ENCODE peak calls at places on chromosomes 12 and 14, in ten cellular contexts. One of them, this sample, is unnamed.

GRCh38 chr12:5716221-5716620 is 228.8 kb downstream of the ANO2 start:
- DNase-seq in mesothelial cell of epicardium: no peak
- DNase-seq in SJSA1: peak
- DNase-seq in GM03348: peak
- DNase-seq in NCI-H774: no peak
- DNase-seq in HTR-8/SVneo: no peak
- DNase-seq in iPS DF 6.9: no peak
- DNase-seq in T-cell: no peak
- DNase-seq in body of pancreas: no peak
- DNase-seq in activated T-helper 2 cell treated with anti-CD3 and anti-CD28 coated beads, Interferon-gamma antibody, Interleukin-2, Interleukin-4, amounts not matched to agents 10 μg/mL and 5 μg/mL and 100 μg/mL, durations not matched to agents 14 hours and 24 hours and 36 hours: no peak
- DNase-seq in this sample: no peak

GRCh38 chr12:75599061-75599460 is 87.7 kb upstream of the KRR1 start:
- DNase-seq in mesothelial cell of epicardium: no peak
- DNase-seq in HTR-8/SVneo: no peak
- DNase-seq in SJSA1: no peak
- DNase-seq in iPS DF 6.9: no peak
- DNase-seq in body of pancreas: no peak
- DNase-seq in activated T-helper 2 cell treated with anti-CD3 and anti-CD28 coated beads, Interferon-gamma antibody, Interleukin-2, Interleukin-4, amounts not matched to agents 10 μg/mL and 5 μg/mL and 100 μg/mL, durations not matched to agents 14 hours and 24 hours and 36 hours: no peak
- DNase-seq in NCI-H774: no peak
- DNase-seq in GM03348: no peak
- DNase-seq in T-cell: no peak
- DNase-seq in this sample: no peak

GRCh38 chr14:75825147-75825592 is 156.6 kb downstream of the TGFB3 start:
- DNase-seq in activated T-helper 2 cell treated with anti-CD3 and anti-CD28 coated beads, Interferon-gamma antibody, Interleukin-2, Interleukin-4, amounts not matched to agents 10 μg/mL and 5 μg/mL and 100 μg/mL, durations not matched to agents 14 hours and 24 hours and 36 hours: no peak
- DNase-seq in body of pancreas: no peak
- DNase-seq in T-cell: no peak
- DNase-seq in HTR-8/SVneo: no peak
- DNase-seq in GM03348: no peak
- DNase-seq in mesothelial cell of epicardium: no peak
- DNase-seq in NCI-H774: no peak
- DNase-seq in SJSA1: no peak
- DNase-seq in iPS DF 6.9: no peak
- DNase-seq in this sample: no peak

GRCh38 chr12:4037747-4038312 is 164.6 kb upstream of the PARP11 start:
- DNase-seq in activated T-helper 2 cell treated with anti-CD3 and anti-CD28 coated beads, Interferon-gamma antibody, Interleukin-2, Interleukin-4, amounts not matched to agents 10 μg/mL and 5 μg/mL and 100 μg/mL, durations not matched to agents 14 hours and 24 hours and 36 hours: no peak
- DNase-seq in HTR-8/SVneo: peak
- DNase-seq in body of pancreas: peak
- DNase-seq in SJSA1: no peak
- DNase-seq in GM03348: peak
- DNase-seq in NCI-H774: no peak
- DNase-seq in T-cell: no peak
- DNase-seq in mesothelial cell of epicardium: no peak
- DNase-seq in iPS DF 6.9: no peak
- DNase-seq in this sample: no peak

GRCh38 chr12:69161835-69162234 is 77.5 kb upstream of the CPSF6 start:
- DNase-seq in NCI-H774: peak
- DNase-seq in mesothelial cell of epicardium: no peak
- DNase-seq in T-cell: no peak
- DNase-seq in SJSA1: no peak
- DNase-seq in activated T-helper 2 cell treated with anti-CD3 and anti-CD28 coated beads, Interferon-gamma antibody, Interleukin-2, Interleukin-4, amounts not matched to agents 10 μg/mL and 5 μg/mL and 100 μg/mL, durations not matched to agents 14 hours and 24 hours and 36 hours: peak
- DNase-seq in GM03348: no peak
- DNase-seq in HTR-8/SVneo: no peak
- DNase-seq in body of pancreas: no peak
- DNase-seq in iPS DF 6.9: no peak
- DNase-seq in this sample: no peak

GRCh38 chr12:130849561-130850417 is 10.7 kb upstream of the STX2 start:
- DNase-seq in HTR-8/SVneo: no peak
- DNase-seq in activated T-helper 2 cell treated with anti-CD3 and anti-CD28 coated beads, Interferon-gamma antibody, Interleukin-2, Interleukin-4, amounts not matched to agents 10 μg/mL and 5 μg/mL and 100 μg/mL, durations not matched to agents 14 hours and 24 hours and 36 hours: no peak
- DNase-seq in iPS DF 6.9: no peak
- DNase-seq in mesothelial cell of epicardium: no peak
- DNase-seq in SJSA1: no peak
- DNase-seq in NCI-H774: no peak
- DNase-seq in GM03348: no peak
- DNase-seq in T-cell: no peak
- DNase-seq in body of pancreas: peak
- DNase-seq in this sample: no peak

GRCh38 chr12:81627336-81628189 is 131.6 kb downstream of the PPFIA2 start:
- DNase-seq in mesothelial cell of epicardium: no peak
- DNase-seq in iPS DF 6.9: no peak
- DNase-seq in T-cell: no peak
- DNase-seq in body of pancreas: no peak
- DNase-seq in HTR-8/SVneo: peak
- DNase-seq in SJSA1: no peak
- DNase-seq in GM03348: peak
- DNase-seq in activated T-helper 2 cell treated with anti-CD3 and anti-CD28 coated beads, Interferon-gamma antibody, Interleukin-2, Interleukin-4, amounts not matched to agents 10 μg/mL and 5 μg/mL and 100 μg/mL, durations not matched to agents 14 hours and 24 hours and 36 hours: no peak
- DNase-seq in NCI-H774: peak
- DNase-seq in this sample: peak

GRCh38 chr12:55724226-55724939 is 4.2 kb downstream of the RDH5 start:
- DNase-seq in mesothelial cell of epicardium: no peak
- DNase-seq in SJSA1: peak
- DNase-seq in T-cell: peak
- DNase-seq in iPS DF 6.9: no peak
- DNase-seq in body of pancreas: peak
- DNase-seq in HTR-8/SVneo: no peak
- DNase-seq in activated T-helper 2 cell treated with anti-CD3 and anti-CD28 coated beads, Interferon-gamma antibody, Interleukin-2, Interleukin-4, amounts not matched to agents 10 μg/mL and 5 μg/mL and 100 μg/mL, durations not matched to agents 14 hours and 24 hours and 36 hours: peak
- DNase-seq in NCI-H774: peak
- DNase-seq in GM03348: peak
- DNase-seq in this sample: no peak

GRCh38 chr14:100540141-100540925 is 46.9 kb downstream of the BEGAIN start:
- DNase-seq in SJSA1: no peak
- DNase-seq in iPS DF 6.9: no peak
- DNase-seq in HTR-8/SVneo: no peak
- DNase-seq in body of pancreas: peak
- DNase-seq in GM03348: no peak
- DNase-seq in T-cell: no peak
- DNase-seq in mesothelial cell of epicardium: no peak
- DNase-seq in NCI-H774: no peak
- DNase-seq in activated T-helper 2 cell treated with anti-CD3 and anti-CD28 coated beads, Interferon-gamma antibody, Interleukin-2, Interleukin-4, amounts not matched to agents 10 μg/mL and 5 μg/mL and 100 μg/mL, durations not matched to agents 14 hours and 24 hours and 36 hours: no peak
- DNase-seq in this sample: no peak

GRCh38 chr12:27162229-27162537 is 79.8 kb upstream of the C12orf71 start:
- DNase-seq in iPS DF 6.9: no peak
- DNase-seq in NCI-H774: no peak
- DNase-seq in activated T-helper 2 cell treated with anti-CD3 and anti-CD28 coated beads, Interferon-gamma antibody, Interleukin-2, Interleukin-4, amounts not matched to agents 10 μg/mL and 5 μg/mL and 100 μg/mL, durations not matched to agents 14 hours and 24 hours and 36 hours: no peak
- DNase-seq in GM03348: no peak
- DNase-seq in T-cell: no peak
- DNase-seq in SJSA1: no peak
- DNase-seq in body of pancreas: no peak
- DNase-seq in HTR-8/SVneo: no peak
- DNase-seq in mesothelial cell of epicardium: no peak
- DNase-seq in this sample: no peak

GRCh38 chr14:59630281-59630963 is 53.8 kb upstream of the CCDC175 start:
- DNase-seq in body of pancreas: peak
- DNase-seq in HTR-8/SVneo: no peak
- DNase-seq in NCI-H774: peak
- DNase-seq in activated T-helper 2 cell treated with anti-CD3 and anti-CD28 coated beads, Interferon-gamma antibody, Interleukin-2, Interleukin-4, amounts not matched to agents 10 μg/mL and 5 μg/mL and 100 μg/mL, durations not matched to agents 14 hours and 24 hours and 36 hours: no peak
- DNase-seq in T-cell: no peak
- DNase-seq in GM03348: peak
- DNase-seq in mesothelial cell of epicardium: no peak
- DNase-seq in SJSA1: no peak
- DNase-seq in iPS DF 6.9: no peak
- DNase-seq in this sample: no peak

GRCh38 chr12:109451400-109451799 is 25.7 kb downstream of the KCTD10 start:
- DNase-seq in SJSA1: no peak
- DNase-seq in HTR-8/SVneo: no peak
- DNase-seq in activated T-helper 2 cell treated with anti-CD3 and anti-CD28 coated beads, Interferon-gamma antibody, Interleukin-2, Interleukin-4, amounts not matched to agents 10 μg/mL and 5 μg/mL and 100 μg/mL, durations not matched to agents 14 hours and 24 hours and 36 hours: no peak
- DNase-seq in iPS DF 6.9: no peak
- DNase-seq in GM03348: no peak
- DNase-seq in NCI-H774: no peak
- DNase-seq in T-cell: no peak
- DNase-seq in body of pancreas: no peak
- DNase-seq in mesothelial cell of epicardium: no peak
- DNase-seq in this sample: no peak

GRCh38 chr14:22887260-22887989 is 4.4 kb downstream of the REM2 start:
- DNase-seq in GM03348: peak
- DNase-seq in HTR-8/SVneo: peak
- DNase-seq in NCI-H774: peak
- DNase-seq in T-cell: no peak
- DNase-seq in mesothelial cell of epicardium: no peak
- DNase-seq in iPS DF 6.9: no peak
- DNase-seq in activated T-helper 2 cell treated with anti-CD3 and anti-CD28 coated beads, Interferon-gamma antibody, Interleukin-2, Interleukin-4, amounts not matched to agents 10 μg/mL and 5 μg/mL and 100 μg/mL, durations not matched to agents 14 hours and 24 hours and 36 hours: peak
- DNase-seq in body of pancreas: peak
- DNase-seq in SJSA1: peak
- DNase-seq in this sample: peak

GRCh38 chr14:34324363-34324795 is 137.7 kb downstream of the SPTSSA start:
- DNase-seq in activated T-helper 2 cell treated with anti-CD3 and anti-CD28 coated beads, Interferon-gamma antibody, Interleukin-2, Interleukin-4, amounts not matched to agents 10 μg/mL and 5 μg/mL and 100 μg/mL, durations not matched to agents 14 hours and 24 hours and 36 hours: no peak
- DNase-seq in mesothelial cell of epicardium: no peak
- DNase-seq in iPS DF 6.9: no peak
- DNase-seq in SJSA1: no peak
- DNase-seq in body of pancreas: peak
- DNase-seq in GM03348: peak
- DNase-seq in T-cell: no peak
- DNase-seq in NCI-H774: peak
- DNase-seq in HTR-8/SVneo: peak
- DNase-seq in this sample: no peak